ENCODE peak calls at places on chromosomes 4 and X, in seven cellular contexts. One of them, this sample, is unnamed.

GRCh38 chrX:132737743-132738142 is 220.7 kb downstream of the HS6ST2 start:
- DNase-seq in activated CD4-positive, alpha-beta T cell treated with anti-CD3 and anti-CD28 coated beads, Interleukin-2, amount 10 ng/mL, durations not matched to agents 7 days and 5 days: peak
- DNase-seq in activated naive CD4-positive, alpha-beta T cell treated with Interleukin-2 at 50 U/mL for 16 hours: peak
- DNase-seq in NCI-H1092 treated with DMSO at 0.1 percent for 48 hours: no peak
- DNase-seq in AG04450: no peak
- DNase-seq in mucosa of gallbladder: no peak
- DNase-seq in fibroblast of the aortic adventitia: no peak
- DNase-seq in this sample: no peak

GRCh38 chr4:102823464-102823863 is 3.9 kb downstream of the UBE2D3 start:
- DNase-seq in activated CD4-positive, alpha-beta T cell treated with anti-CD3 and anti-CD28 coated beads, Interleukin-2, amount 10 ng/mL, durations not matched to agents 7 days and 5 days: no peak
- DNase-seq in activated naive CD4-positive, alpha-beta T cell treated with Interleukin-2 at 50 U/mL for 16 hours: no peak
- DNase-seq in NCI-H1092 treated with DMSO at 0.1 percent for 48 hours: no peak
- DNase-seq in AG04450: no peak
- DNase-seq in mucosa of gallbladder: no peak
- DNase-seq in fibroblast of the aortic adventitia: no peak
- DNase-seq in this sample: no peak

GRCh38 chrX:7996414-7996813 is 69.2 kb upstream of the PNPLA4 start:
- DNase-seq in activated CD4-positive, alpha-beta T cell treated with anti-CD3 and anti-CD28 coated beads, Interleukin-2, amount 10 ng/mL, durations not matched to agents 7 days and 5 days: peak
- DNase-seq in activated naive CD4-positive, alpha-beta T cell treated with Interleukin-2 at 50 U/mL for 16 hours: peak
- DNase-seq in NCI-H1092 treated with DMSO at 0.1 percent for 48 hours: peak
- DNase-seq in AG04450: no peak
- DNase-seq in mucosa of gallbladder: peak
- DNase-seq in fibroblast of the aortic adventitia: peak
- DNase-seq in this sample: peak

GRCh38 chrX:13473666-13474516 is 95.5 kb upstream of the EGFL6 start:
- DNase-seq in activated CD4-positive, alpha-beta T cell treated with anti-CD3 and anti-CD28 coated beads, Interleukin-2, amount 10 ng/mL, durations not matched to agents 7 days and 5 days: peak
- DNase-seq in activated naive CD4-positive, alpha-beta T cell treated with Interleukin-2 at 50 U/mL for 16 hours: peak
- DNase-seq in NCI-H1092 treated with DMSO at 0.1 percent for 48 hours: no peak
- DNase-seq in AG04450: no peak
- DNase-seq in mucosa of gallbladder: no peak
- DNase-seq in fibroblast of the aortic adventitia: peak
- DNase-seq in this sample: peak

GRCh38 chrX:38279188-38279587 is 48.1 kb downstream of the RPGR start:
- DNase-seq in activated CD4-positive, alpha-beta T cell treated with anti-CD3 and anti-CD28 coated beads, Interleukin-2, amount 10 ng/mL, durations not matched to agents 7 days and 5 days: no peak
- DNase-seq in activated naive CD4-positive, alpha-beta T cell treated with Interleukin-2 at 50 U/mL for 16 hours: no peak
- DNase-seq in NCI-H1092 treated with DMSO at 0.1 percent for 48 hours: no peak
- DNase-seq in AG04450: no peak
- DNase-seq in mucosa of gallbladder: no peak
- DNase-seq in fibroblast of the aortic adventitia: no peak
- DNase-seq in this sample: no peak

GRCh38 chr4:23887173-23887572 is 2.7 kb downstream of the PPARGC1A start:
- DNase-seq in activated CD4-positive, alpha-beta T cell treated with anti-CD3 and anti-CD28 coated beads, Interleukin-2, amount 10 ng/mL, durations not matched to agents 7 days and 5 days: no peak
- DNase-seq in activated naive CD4-positive, alpha-beta T cell treated with Interleukin-2 at 50 U/mL for 16 hours: no peak
- DNase-seq in NCI-H1092 treated with DMSO at 0.1 percent for 48 hours: no peak
- DNase-seq in AG04450: no peak
- DNase-seq in mucosa of gallbladder: no peak
- DNase-seq in fibroblast of the aortic adventitia: no peak
- DNase-seq in this sample: no peak

GRCh38 chr4:38976308-38976707 is 55.9 kb downstream of the TMEM156 start:
- DNase-seq in activated CD4-positive, alpha-beta T cell treated with anti-CD3 and anti-CD28 coated beads, Interleukin-2, amount 10 ng/mL, durations not matched to agents 7 days and 5 days: no peak
- DNase-seq in activated naive CD4-positive, alpha-beta T cell treated with Interleukin-2 at 50 U/mL for 16 hours: no peak
- DNase-seq in NCI-H1092 treated with DMSO at 0.1 percent for 48 hours: no peak
- DNase-seq in AG04450: no peak
- DNase-seq in mucosa of gallbladder: no peak
- DNase-seq in fibroblast of the aortic adventitia: no peak
- DNase-seq in this sample: no peak

GRCh38 chrX:108341947-108342346 is 96.3 kb downstream of the COL4A6 start:
- DNase-seq in activated CD4-positive, alpha-beta T cell treated with anti-CD3 and anti-CD28 coated beads, Interleukin-2, amount 10 ng/mL, durations not matched to agents 7 days and 5 days: no peak
- DNase-seq in activated naive CD4-positive, alpha-beta T cell treated with Interleukin-2 at 50 U/mL for 16 hours: no peak
- DNase-seq in NCI-H1092 treated with DMSO at 0.1 percent for 48 hours: no peak
- DNase-seq in AG04450: no peak
- DNase-seq in mucosa of gallbladder: no peak
- DNase-seq in fibroblast of the aortic adventitia: peak
- DNase-seq in this sample: no peak

GRCh38 chr4:86593726-86594558 is at the start of gene PTPN13:
- DNase-seq in activated CD4-positive, alpha-beta T cell treated with anti-CD3 and anti-CD28 coated beads, Interleukin-2, amount 10 ng/mL, durations not matched to agents 7 days and 5 days: peak
- DNase-seq in activated naive CD4-positive, alpha-beta T cell treated with Interleukin-2 at 50 U/mL for 16 hours: peak
- DNase-seq in NCI-H1092 treated with DMSO at 0.1 percent for 48 hours: peak
- DNase-seq in AG04450: peak
- DNase-seq in mucosa of gallbladder: peak
- DNase-seq in fibroblast of the aortic adventitia: peak
- DNase-seq in this sample: peak

GRCh38 chrX:1412551-1413161 is 20.7 kb upstream of the SLC25A6 start:
- DNase-seq in activated CD4-positive, alpha-beta T cell treated with anti-CD3 and anti-CD28 coated beads, Interleukin-2, amount 10 ng/mL, durations not matched to agents 7 days and 5 days: no peak
- DNase-seq in activated naive CD4-positive, alpha-beta T cell treated with Interleukin-2 at 50 U/mL for 16 hours: no peak
- DNase-seq in NCI-H1092 treated with DMSO at 0.1 percent for 48 hours: no peak
- DNase-seq in AG04450: no peak
- DNase-seq in mucosa of gallbladder: no peak
- DNase-seq in fibroblast of the aortic adventitia: no peak
- DNase-seq in this sample: no peak

This sample was measured in IMR-90.